ENCODE peak calls at places on chromosomes 7 and 10, in seven cellular contexts. P is fibroblast of mammary gland, I is brain microvascular endothelial cell, G is IMR-90, J is RWPE1, Q is left ventricle myocardium inferior, C is osteoblast. F is an unnamed sample.

GRCh38 chr7:45311597-45311996 is 154.0 kb downstream of the RAMP3 start:
- DNase-seq in P (no peak), I (no peak), G (no peak), J (no peak), Q (no peak), C (no peak), F (no peak)

GRCh38 chr7:82345886-82346285 is 97.7 kb downstream of the CACNA2D1 start:
- DNase-seq in P (no peak), I (no peak), G (no peak), J (no peak), Q (no peak), C (no peak), F (peak; percentile 1)

GRCh38 chr10:16950686-16951681 is 133.8 kb upstream of the RSU1 start:
- DNase-seq in P (peak; percentile 61), I (peak; percentile 89), G (peak; percentile 66), J (peak; percentile 37), Q (no peak), C (peak; percentile 83), F (peak; percentile 70)

GRCh38 chr10:104109908-104110662 is 11.9 kb upstream of the SFR1 start:
- DNase-seq in P (peak; percentile 94), I (peak; percentile 84), G (peak; percentile 87), J (peak; percentile 79), Q (no peak), C (no peak), F (peak; percentile 86)

GRCh38 chr10:129259128-129259527 is 207.9 kb upstream of the MGMT start:
- DNase-seq in P (no peak), I (no peak), G (no peak), J (no peak), Q (no peak), C (no peak), F (no peak)

GRCh38 chr7:143914938-143915337 is 13.0 kb upstream of the TCAF1 start:
- DNase-seq in P (no peak), I (no peak), G (no peak), J (no peak), Q (no peak), C (no peak), F (no peak)

GRCh38 chr7:44257618-44258422 is 57.0 kb downstream of the YKT6 start:
- DNase-seq in P (peak; percentile 93), I (peak; percentile 85), G (peak; percentile 89), J (peak; percentile 80), Q (peak; percentile 78), C (peak; percentile 95), F (peak; percentile 82)

GRCh38 chr10:21173964-21174669 is 277.0 kb upstream of the NEBL start:
- DNase-seq in P (no peak), I (no peak), G (no peak), J (peak; percentile 60), Q (peak; percentile 47), C (peak; percentile 74), F (no peak)

GRCh38 chr10:14648042-14648765 is 126.5 kb downstream of the FAM107B start:
- DNase-seq in P (peak; percentile 22), I (peak; percentile 88), G (peak; percentile 65), J (no peak), Q (peak; percentile 66), C (peak; percentile 76), F (peak; percentile 70)

GRCh38 chr10:132904169-132904813 is 38.1 kb downstream of the CFAP46 start:
- DNase-seq in P (peak; percentile 34), I (no peak), G (peak; percentile 24), J (peak; percentile 69), Q (peak; percentile 14), C (peak; percentile 95), F (peak; percentile 4)

GRCh38 chr7:32501522-32501921 is 6.2 kb downstream of the AVL9 start:
- DNase-seq in P (peak; percentile 68), I (no peak), G (peak; percentile 66), J (peak; percentile 65), Q (no peak), C (peak; percentile 65), F (peak; percentile 60)

GRCh38 chr7:24595671-24596418 is 22.6 kb downstream of the PALS2 start:
- DNase-seq in P (no peak), I (no peak), G (no peak), J (no peak), Q (no peak), C (no peak), F (no peak)

GRCh38 chr10:103762166-103762565 is 93.2 kb downstream of the SH3PXD2A start:
- DNase-seq in P (no peak), I (no peak), G (no peak), J (no peak), Q (no peak), C (no peak), F (no peak)

GRCh38 chr7:77699056-77699455 is 2.8 kb downstream of the RSBN1L start:
- DNase-seq in P (no peak), I (no peak), G (no peak), J (no peak), Q (no peak), C (peak; percentile 34), F (no peak)

GRCh38 chr7:132202541-132202940 is 373.7 kb downstream of the PLXNA4 start:
- DNase-seq in P (no peak), I (no peak), G (no peak), J (no peak), Q (no peak), C (no peak), F (no peak)

GRCh38 chr10:68543004-68543918 is 15.9 kb upstream of the SLC25A16 start:
- DNase-seq in P (peak; percentile 84), I (peak; percentile 49), G (peak; percentile 84), J (peak; percentile 87), Q (no peak), C (no peak), F (peak; percentile 71)

GRCh38 chr7:127650842-127651555 is 995 bp upstream of the SND1 start:
- DNase-seq in P (peak; percentile 39), I (no peak), G (peak; percentile 39), J (peak; percentile 36), Q (no peak), C (no peak), F (no peak)

GRCh38 chr7:17367502-17367901 is 69.0 kb downstream of the AHR start:
- DNase-seq in P (peak; percentile 8), I (no peak), G (peak; percentile 43), J (no peak), Q (no peak), C (peak; percentile 29), F (no peak)

GRCh38 chr7:55111007-55111406 is 92.2 kb downstream of the EGFR start:
- DNase-seq in P (peak; percentile 70), I (no peak), G (peak; percentile 80), J (no peak), Q (no peak), C (no peak), F (no peak)

GRCh38 chr7:50981743-50982142 is 199.0 kb upstream of the GRB10 start:
- DNase-seq in P (no peak), I (no peak), G (no peak), J (no peak), Q (no peak), C (no peak), F (no peak)

GRCh38 chr10:78336402-78336791 is 302.7 kb downstream of the RPS24 start:
- DNase-seq in P (peak; percentile 98), I (peak; percentile 73), G (peak; percentile 97), J (no peak), Q (no peak), C (peak; percentile 93), F (peak; percentile 94)

GRCh38 chr7:55157347-55158105 is 138.7 kb downstream of the EGFR start:
- DNase-seq in P (no peak), I (peak; percentile 30), G (no peak), J (no peak), Q (peak; percentile 49), C (no peak), F (no peak)

GRCh38 chr10:97733256-97733655 is 3.7 kb upstream of the ZFYVE27 start:
- DNase-seq in P (no peak), I (no peak), G (no peak), J (no peak), Q (no peak), C (no peak), F (no peak)

GRCh38 chr10:97729014-97729413 is 7.9 kb upstream of the ZFYVE27 start:
- DNase-seq in P (no peak), I (no peak), G (no peak), J (no peak), Q (no peak), C (no peak), F (no peak)

GRCh38 chr10:97731346-97732051 is 5.4 kb upstream of the ZFYVE27 start:
- DNase-seq in P (peak; percentile 79), I (peak; percentile 67), G (peak; percentile 76), J (peak; percentile 73), Q (no peak), C (peak; percentile 90), F (peak; percentile 70)

GRCh38 chr10:97734021-97734420 is 2.9 kb upstream of the ZFYVE27 start:
- DNase-seq in P (no peak), I (no peak), G (no peak), J (no peak), Q (no peak), C (peak; percentile 61), F (no peak)

DNA sequence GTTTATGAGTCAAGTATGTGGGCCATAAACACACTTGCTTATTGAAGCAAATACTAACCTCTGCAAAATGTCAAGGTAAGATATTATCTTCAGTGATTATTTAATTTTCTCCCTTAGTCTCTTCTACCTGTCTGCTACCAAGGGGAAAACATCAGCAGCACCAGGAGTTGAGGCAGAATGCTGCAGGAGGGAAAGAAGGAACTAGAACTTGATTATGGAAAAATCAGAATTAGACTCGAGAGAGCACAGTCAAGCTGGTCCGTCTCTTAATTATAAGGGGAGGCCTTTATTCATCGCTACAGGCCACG is 4.9 kb upstream of the ZFYVE27 start:
- DNase-seq in P (no peak), I (no peak), G (no peak), J (no peak), Q (no peak), C (no peak), F (no peak)
- TF ChIP-seq CTCF in P (no peak), I (no peak), G (no peak), J (peak; percentile 59), Q (peak; percentile 6), C (no peak), F (peak; percentile 18)

GRCh38 chr10:29106287-29106686 is 182.6 kb upstream of the LYZL1 start:
- DNase-seq in P (no peak), I (no peak), G (no peak), J (no peak), Q (no peak), C (no peak), F (no peak)
- TF ChIP-seq CTCF in P (no peak), I (no peak), G (no peak), J (no peak), Q (no peak), C (no peak), F (no peak)

DNA sequence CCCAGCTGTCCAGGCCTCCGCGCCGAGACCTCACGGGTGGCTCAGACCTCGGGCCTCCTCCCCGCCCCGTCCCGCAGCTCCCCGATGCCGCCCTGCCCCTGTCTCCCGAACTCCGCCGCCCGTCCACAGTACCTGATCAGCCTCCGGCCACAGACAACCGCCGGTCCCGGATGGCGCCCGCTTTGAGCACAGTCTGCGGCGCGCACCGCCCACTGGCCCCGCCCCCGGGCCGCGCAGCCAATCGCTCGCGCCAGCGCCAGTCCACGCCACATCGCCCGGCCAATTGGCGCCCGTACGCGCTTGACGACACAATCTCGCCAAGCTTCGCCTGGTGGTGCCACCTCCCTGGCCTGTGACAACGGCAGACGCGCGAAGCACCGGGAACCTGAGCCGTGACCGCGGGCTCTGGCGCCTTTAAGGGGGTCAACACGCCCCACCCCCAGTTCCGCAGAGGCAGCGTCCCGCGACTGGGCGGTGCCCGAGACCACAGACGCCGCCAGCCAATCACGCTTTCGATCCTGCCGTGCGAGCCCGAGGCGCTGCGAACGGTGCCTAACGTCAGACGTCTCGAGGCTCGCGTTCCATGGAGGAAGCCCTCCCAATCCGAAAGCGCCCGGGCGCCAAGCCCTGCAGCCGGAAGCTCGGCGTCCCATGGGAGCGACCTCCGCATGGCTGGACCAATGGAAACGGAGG is at the start of gene IDI1:
- DNase-seq in P (peak; percentile 99), I (peak; percentile 99), G (peak; percentile 98), J (peak; percentile 97), Q (peak; percentile 97), C (peak; percentile 98), F (peak; percentile 98)
- TF ChIP-seq CTCF in P (no peak), I (no peak), G (no peak), J (no peak), Q (no peak), C (no peak), F (no peak)

GRCh38 chr7:156764016-156764669 is 123.6 kb downstream of the RNF32 start:
- DNase-seq in P (peak; percentile 81), I (peak; percentile 71), G (peak; percentile 78), J (peak; percentile 46), Q (peak; percentile 56), C (peak; percentile 41), F (peak; percentile 52)
- TF ChIP-seq CTCF in P (peak; percentile 80), I (peak; percentile 89), G (peak; percentile 89), J (peak; percentile 89), Q (peak; percentile 76), C (peak; percentile 85), F (peak; percentile 78)